ENCODE peak calls at places on chromosomes 1 and 21, in five cellular contexts. E, N, Q, W and B are unnamed samples.

GRCh38 chr1:195831789-195832188 is 776.5 kb downstream of the KCNT2 start:
- DNase-seq in E (no peak), N (no peak), Q (no peak), W (no peak), B (no peak)

GRCh38 chr21:45129231-45129923 is 55.0 kb downstream of the ADARB1 start:
- DNase-seq in E (peak), N (peak), Q (no peak), W (no peak), B (no peak)

GRCh38 chr1:17436380-17437174 is 2.9 kb downstream of the RCC2 start:
- DNase-seq in E (no peak), N (no peak), Q (no peak), W (no peak), B (no peak)

GRCh38 chr1:61482170-61482569 is 242.8 kb downstream of the TM2D1 start:
- DNase-seq in E (no peak), N (no peak), Q (no peak), W (no peak), B (no peak)

GRCh38 chr1:114316204-114316603 is 162.5 kb upstream of the SYT6 start:
- DNase-seq in E (no peak), N (no peak), Q (no peak), W (no peak), B (no peak)

GRCh38 chr1:73839922-73840321 is 358.1 kb downstream of the LRRIQ3 start:
- DNase-seq in E (no peak), N (no peak), Q (no peak), W (peak), B (no peak)

GRCh38 chr1:61221642-61222041 is 139.3 kb downstream of the NFIA start:
- DNase-seq in E (no peak), N (no peak), Q (no peak), W (no peak), B (no peak)

GRCh38 chr21:41170442-41170841 is 2.5 kb downstream of the BACE2 start:
- DNase-seq in E (no peak), N (no peak), Q (no peak), W (no peak), B (no peak)

GRCh38 chr1:156632355-156632754 is 9.6 kb upstream of the BCAN start:
- DNase-seq in E (no peak), N (no peak), Q (no peak), W (no peak), B (no peak)

GRCh38 chr1:87279966-87280535 is 48.6 kb upstream of the LMO4 start:
- DNase-seq in E (no peak), N (no peak), Q (no peak), W (no peak), B (no peak)

GRCh38 chr1:158806909-158807601 is 24.1 kb upstream of the MNDA start:
- DNase-seq in E (no peak), N (no peak), Q (no peak), W (no peak), B (no peak)

GRCh38 chr1:158810311-158810710 is 20.8 kb upstream of the MNDA start:
- DNase-seq in E (no peak), N (no peak), Q (no peak), W (no peak), B (no peak)

GRCh38 chr1:158809261-158809660 is 21.9 kb upstream of the MNDA start:
- DNase-seq in E (no peak), N (no peak), Q (no peak), W (no peak), B (no peak)

GRCh38 chr1:158813159-158813558 is 18.0 kb upstream of the MNDA start:
- DNase-seq in E (no peak), N (no peak), Q (no peak), W (no peak), B (no peak)

DNA sequence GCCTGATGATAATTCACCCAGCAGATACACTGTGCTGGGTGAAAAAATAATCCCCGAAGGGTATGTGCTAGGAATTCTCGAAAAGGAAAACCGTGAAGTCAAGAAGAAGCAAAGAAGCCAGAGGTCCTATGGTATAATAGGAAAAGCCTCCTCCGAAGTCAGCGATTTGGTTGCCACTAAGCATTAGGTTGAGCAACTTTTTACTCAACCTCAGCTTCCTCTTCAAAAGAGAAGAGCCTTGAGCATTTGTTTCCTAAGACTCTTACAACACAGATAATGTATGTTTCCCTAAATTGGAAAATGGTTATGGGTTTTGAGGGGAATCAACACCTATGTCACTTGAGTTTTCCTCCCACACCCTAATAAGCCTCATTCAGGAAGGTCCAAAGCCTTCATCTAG is 21.3 kb upstream of the MNDA start:
- DNase-seq in E (no peak), N (no peak), Q (no peak), W (no peak), B (no peak)
- H3K4me3 ChIP-seq in E (no peak), N (no peak), Q (no peak), W (no peak), B (no peak)

GRCh38 chr1:161013591-161014513 is 7.1 kb downstream of the F11R start:
- DNase-seq in E (peak), N (no peak), Q (peak), W (peak), B (peak)
- H3K4me3 ChIP-seq in E (no peak), N (peak), Q (no peak), W (no peak), B (peak)

DNA sequence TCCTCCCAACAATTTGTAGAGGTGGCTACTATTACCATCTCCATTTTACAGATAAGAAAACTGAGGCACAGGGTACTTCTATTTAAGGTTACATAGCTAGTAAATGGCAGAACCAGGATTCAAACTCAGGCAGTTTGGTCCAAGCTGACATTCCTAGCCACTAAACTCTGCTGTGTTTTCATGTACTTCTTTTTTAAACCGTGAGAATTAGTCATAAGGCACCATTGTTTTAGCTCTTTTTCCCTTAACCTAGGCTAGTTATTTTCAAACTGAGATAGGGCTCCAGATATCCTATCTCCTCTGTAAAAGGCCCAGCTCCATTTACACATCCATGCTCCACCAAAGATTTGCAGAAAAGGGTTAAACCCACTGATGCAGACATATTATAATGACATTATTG is 92.9 kb downstream of the PTPN14 start:
- DNase-seq in E (no peak), N (no peak), Q (no peak), W (no peak), B (no peak)
- H3K4me3 ChIP-seq in E (no peak), N (no peak), Q (no peak), W (no peak), B (no peak)

DNA sequence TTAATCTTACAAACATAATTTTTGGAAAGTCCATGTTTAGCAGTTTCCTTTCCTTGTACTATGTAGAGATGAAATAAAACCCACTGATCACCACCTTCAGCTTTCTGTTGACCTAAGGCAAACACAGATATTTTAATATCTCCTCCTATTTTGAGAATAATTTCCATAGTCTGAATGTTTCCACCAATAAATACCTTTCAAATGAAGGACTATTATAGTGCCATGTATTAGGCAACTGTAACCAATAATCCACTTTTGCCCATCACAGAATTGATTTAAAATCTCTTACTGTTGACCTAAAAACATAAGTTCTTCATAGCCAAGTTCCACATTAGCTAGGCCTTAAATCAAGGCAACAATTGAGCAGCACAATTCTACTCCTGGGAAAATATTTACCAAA is 1.8 kb downstream of the CDC42BPA start:
- DNase-seq in E (no peak), N (no peak), Q (no peak), W (no peak), B (no peak)
- H3K4me3 ChIP-seq in E (peak), N (peak), Q (no peak), W (no peak), B (peak)

DNA sequence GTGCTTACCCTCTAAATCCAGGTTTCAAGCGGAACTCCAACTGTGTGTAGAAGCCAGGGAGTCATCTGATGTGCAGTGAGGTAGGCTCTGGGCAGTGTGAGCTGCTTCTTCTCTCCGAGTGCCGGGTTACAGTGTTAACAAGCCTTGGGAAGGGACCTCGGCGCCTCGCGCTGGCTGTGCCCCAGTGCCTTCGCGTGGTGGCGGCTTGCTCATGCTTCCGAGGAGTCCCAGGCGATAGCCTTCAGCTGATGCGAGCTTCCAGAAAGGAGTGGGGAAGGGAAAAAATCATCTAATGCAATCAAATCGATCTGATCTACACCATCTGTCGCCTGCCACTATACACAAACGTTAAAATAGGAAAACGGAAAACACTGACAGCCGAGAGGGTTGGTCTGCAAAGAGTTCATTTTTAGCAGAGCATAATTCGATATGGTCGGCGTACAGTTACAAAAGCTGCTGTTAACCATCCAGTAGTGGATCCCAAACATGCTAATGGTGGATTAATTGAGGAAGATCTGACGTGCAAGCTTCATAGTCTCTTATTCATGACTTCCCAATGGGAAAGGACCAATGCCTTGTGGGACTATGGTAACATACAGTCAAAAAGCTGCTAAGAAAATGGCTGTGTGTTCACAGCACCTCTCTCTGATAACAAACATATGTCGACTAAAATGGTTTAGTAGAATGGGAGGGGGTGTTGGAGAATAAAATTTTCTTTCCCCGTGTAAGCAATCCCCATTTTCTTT is 128.7 kb upstream of the DPYD start:
- DNase-seq in E (no peak), N (peak), Q (no peak), W (no peak), B (peak)
- H3K4me3 ChIP-seq in E (no peak), N (no peak), Q (no peak), W (no peak), B (no peak)